ENCODE peak calls at places on chromosomes 7 and 10, in ten cellular contexts. F, Q, V, H, N, S, I, R, X and A are unnamed samples.

GRCh38 chr10:80410578-80411145 is 2.3 kb downstream of the PRXL2A start:
- DNase-seq in F (peak; percentile 61), Q (no peak), V (peak; percentile 40), H (no peak), N (no peak), S (no peak), I (no peak), R (no peak), X (no peak), A (no peak)

GRCh38 chr7:84914598-84914997 is 272.3 kb downstream of the SEMA3D start:
- DNase-seq in F (no peak), Q (no peak), V (no peak), H (peak; percentile 30), N (no peak), S (peak; percentile 9), I (no peak), R (peak; percentile 42), X (no peak), A (no peak)

GRCh38 chr7:142384508-142384922 is 126.7 kb upstream of the PRSS58 start:
- DNase-seq in F (no peak), Q (peak; percentile 35), V (no peak), H (peak; percentile 90), N (no peak), S (no peak), I (no peak), R (no peak), X (no peak), A (no peak)

GRCh38 chr7:44189286-44189992 is at the start of gene GCK:
- DNase-seq in F (no peak), Q (no peak), V (peak; percentile 61), H (no peak), N (peak; percentile 54), S (peak; percentile 34), I (no peak), R (no peak), X (no peak), A (no peak)

GRCh38 chr7:147400221-147400689 is 1190.3 kb upstream of the C7orf33 start:
- DNase-seq in F (no peak), Q (no peak), V (no peak), H (no peak), N (no peak), S (no peak), I (no peak), R (no peak), X (no peak), A (no peak)

GRCh38 chr7:5766321-5766761 is 15.1 kb downstream of the RNF216 start:
- DNase-seq in F (peak; percentile 11), Q (no peak), V (no peak), H (peak; percentile 24), N (no peak), S (no peak), I (no peak), R (no peak), X (no peak), A (no peak)

GRCh38 chr7:151381333-151382078 is 28.3 kb downstream of the WDR86 start:
- DNase-seq in F (no peak), Q (no peak), V (no peak), H (no peak), N (no peak), S (peak; percentile 73), I (no peak), R (peak; percentile 85), X (no peak), A (peak; percentile 56)

GRCh38 chr10:115558252-115558651 is 465.1 kb downstream of the ATRNL1 start:
- DNase-seq in F (no peak), Q (no peak), V (no peak), H (no peak), N (no peak), S (peak; percentile 30), I (no peak), R (peak; percentile 57), X (no peak), A (no peak)

GRCh38 chr7:44764665-44765578 is 16.3 kb downstream of the ZMIZ2 start:
- DNase-seq in F (no peak), Q (no peak), V (no peak), H (no peak), N (peak; percentile 44), S (no peak), I (no peak), R (no peak), X (no peak), A (no peak)

GRCh38 chr10:103276941-103277712 is at the start of gene INA:
- DNase-seq in F (peak; percentile 28), Q (peak; percentile 55), V (no peak), H (no peak), N (peak; percentile 19), S (peak; percentile 94), I (no peak), R (peak; percentile 88), X (no peak), A (no peak)

GRCh38 chr7:5667391-5667790 is 114.1 kb downstream of the RNF216 start:
- DNase-seq in F (peak; percentile 77), Q (no peak), V (no peak), H (no peak), N (peak; percentile 10), S (no peak), I (no peak), R (no peak), X (peak; percentile 26), A (no peak)

GRCh38 chr7:124489925-124490324 is 275.7 kb downstream of the GPR37 start:
- DNase-seq in F (no peak), Q (no peak), V (no peak), H (no peak), N (no peak), S (no peak), I (no peak), R (peak; percentile 9), X (no peak), A (no peak)

GRCh38 chr10:74771054-74771453 is 55.3 kb upstream of the KAT6B start:
- DNase-seq in F (no peak), Q (no peak), V (no peak), H (no peak), N (no peak), S (no peak), I (no peak), R (no peak), X (no peak), A (no peak)
- TF ChIP-seq CTCF in F (no peak), Q (no peak), V (no peak), H (peak; percentile 28), N (no peak), S (no peak), I (no peak), R (no peak), X (no peak), A (no peak)

GRCh38 chr10:51743146-51743545 is 43.8 kb upstream of the CSTF2T start:
- DNase-seq in F (no peak), Q (no peak), V (no peak), H (no peak), N (no peak), S (peak; percentile 49), I (no peak), R (peak; percentile 13), X (no peak), A (no peak)

GRCh38 chr10:51747211-51747610 is 47.8 kb upstream of the CSTF2T start:
- DNase-seq in F (no peak), Q (no peak), V (no peak), H (no peak), N (no peak), S (peak; percentile 45), I (no peak), R (no peak), X (no peak), A (no peak)

GRCh38 chr10:51748959-51749358 is 49.6 kb upstream of the CSTF2T start:
- DNase-seq in F (no peak), Q (no peak), V (no peak), H (no peak), N (no peak), S (no peak), I (no peak), R (no peak), X (no peak), A (no peak)

DNA sequence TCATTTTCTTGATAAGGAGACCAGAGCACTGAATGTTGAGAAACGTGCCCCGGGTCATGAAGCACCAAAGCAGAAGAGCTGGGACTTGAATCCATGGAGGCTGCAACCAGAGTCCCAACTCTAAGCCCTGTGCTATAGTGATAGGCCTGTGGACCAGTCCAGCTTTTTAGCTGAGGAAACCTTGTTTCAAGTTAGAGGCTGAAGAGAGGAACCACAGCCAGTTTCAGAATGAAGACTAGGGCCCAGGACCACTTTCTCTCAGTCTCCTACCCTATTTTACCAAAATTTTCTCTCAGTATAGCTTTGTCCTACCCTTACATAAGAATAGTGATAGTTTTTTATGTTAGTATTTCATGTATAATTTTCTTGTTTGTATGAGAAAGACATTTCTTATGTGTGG is 44.8 kb upstream of the CSTF2T start:
- DNase-seq in F (no peak), Q (no peak), V (no peak), H (no peak), N (no peak), S (no peak), I (no peak), R (no peak), X (no peak), A (no peak)
- H3K27ac ChIP-seq in F (no peak overlapping the region), Q (no peak overlapping the region), V (no peak overlapping the region), H (no peak overlapping the region), N (no peak overlapping the region), S (no peak overlapping the region), I (no peak overlapping the region), R (no peak overlapping the region), X (no peak overlapping the region), A (no peak overlapping the region)

GRCh38 chr7:21393937-21394336 is 33.9 kb upstream of the SP4 start:
- DNase-seq in F (no peak), Q (no peak), V (no peak), H (no peak), N (no peak), S (no peak), I (no peak), R (no peak), X (no peak), A (no peak)
- TF ChIP-seq CTCF in F (no peak), Q (no peak), V (no peak), H (no peak), N (no peak), S (no peak), I (no peak), R (no peak), X (no peak), A (no peak)

GRCh38 chr7:28089120-28089714 is 91.4 kb downstream of the JAZF1 start:
- DNase-seq in F (no peak), Q (no peak), V (no peak), H (no peak), N (no peak), S (no peak), I (no peak), R (no peak), X (no peak), A (no peak)

GRCh38 chr7:28086198-28086597 is 94.4 kb downstream of the JAZF1 start:
- DNase-seq in F (no peak), Q (no peak), V (no peak), H (no peak), N (no peak), S (no peak), I (no peak), R (no peak), X (no peak), A (no peak)

GRCh38 chr7:28083998-28084985 is 96.3 kb downstream of the JAZF1 start:
- DNase-seq in F (no peak), Q (no peak), V (no peak), H (no peak), N (no peak), S (no peak), I (no peak), R (no peak), X (no peak), A (no peak)

GRCh38 chr7:28091190-28091589 is 89.4 kb downstream of the JAZF1 start:
- DNase-seq in F (no peak), Q (no peak), V (no peak), H (no peak), N (no peak), S (no peak), I (no peak), R (no peak), X (no peak), A (no peak)

GRCh38 chr7:28088032-28088431 is 92.6 kb downstream of the JAZF1 start:
- DNase-seq in F (no peak), Q (no peak), V (no peak), H (no peak), N (no peak), S (no peak), I (no peak), R (no peak), X (no peak), A (no peak)
- H3K27ac ChIP-seq in F (no peak overlapping the region), Q (no peak overlapping the region), V (no peak overlapping the region), H (no peak overlapping the region), N (peak overlapping the region; percentile 5), S (no peak overlapping the region), I (peak overlapping the region; percentile 88), R (peak overlapping the region; percentile 24), X (no peak overlapping the region), A (no peak overlapping the region)